ENCODE peak calls at places on chromosomes 16 and 17, in four cellular contexts. Z is AG04449, I is Peyer's patch, B is sigmoid colon. W is an unnamed sample.

GRCh38 chr16:79419148-79419547 is 181.4 kb downstream of the MAF start:
- DNase-seq in I (no peak), Z (no peak), B (no peak), W (no peak)

GRCh38 chr17:2108170-2108569 is 53.3 kb downstream of the HIC1 start:
- DNase-seq in Z (no peak), I (no peak), B (no peak), W (no peak)

GRCh38 chr17:20263595-20263994 is 203.7 kb downstream of the LGALS9B start:
- DNase-seq in B (no peak), Z (no peak), I (no peak), W (peak)

GRCh38 chr16:67873435-67874146 is 739 bp downstream of the EDC4 start:
- DNase-seq in Z (no peak), I (no peak), B (no peak), W (no peak)

GRCh38 chr17:64399071-64399766 is 8.6 kb upstream of the PECAM1 start:
- DNase-seq in I (peak), Z (no peak), B (peak), W (no peak)

GRCh38 chr16:6377956-6378355 is 954.7 kb upstream of the RBFOX1 start:
- DNase-seq in B (no peak), I (no peak), Z (no peak), W (no peak)

GRCh38 chr17:6421700-6422604 is 13.0 kb downstream of the AIPL1 start:
- DNase-seq in B (peak), I (peak), Z (no peak), W (no peak)

GRCh38 chr16:57619606-57620315 is 8.7 kb upstream of the ADGRG1 start:
- DNase-seq in B (peak), Z (no peak), I (peak), W (no peak)

GRCh38 chr17:76369804-76370203 is 14.6 kb upstream of the SPHK1 start:
- DNase-seq in I (no peak), B (no peak), Z (no peak), W (no peak)

GRCh38 chr16:47461598-47462266 is 601 bp downstream of the PHKB start:
- DNase-seq in Z (no peak), I (no peak), B (no peak), W (peak)

GRCh38 chr16:81494434-81494806 is 49.8 kb downstream of the CMIP start:
- DNase-seq in B (no peak), I (no peak), Z (no peak), W (no peak)

GRCh38 chr16:83797013-83797412 is 10.8 kb upstream of the HSBP1 start:
- DNase-seq in I (no peak), Z (no peak), B (no peak), W (no peak)

GRCh38 chr17:28242791-28243190 is 76.2 kb upstream of the TMEM97 start:
- DNase-seq in Z (no peak), B (no peak), I (no peak), W (no peak)

GRCh38 chr16:1174477-1175357 is 21.8 kb downstream of the CACNA1H start:
- DNase-seq in I (no peak), B (no peak), Z (no peak), W (no peak)

GRCh38 chr17:73901661-73902415 is 257.6 kb upstream of the SDK2 start:
- DNase-seq in Z (no peak), I (peak), B (no peak), W (no peak)

GRCh38 chr17:4332296-4332970 is 34.0 kb downstream of the UBE2G1 start:
- DNase-seq in I (no peak), B (no peak), Z (no peak), W (no peak)

GRCh38 chr17:32971171-32971570 is 20.5 kb upstream of the SPACA3 start:
- DNase-seq in B (no peak), Z (no peak), I (no peak), W (peak)

GRCh38 chr17:35865412-35866355 is 3.0 kb downstream of the HEATR9 start:
- DNase-seq in I (no peak), Z (no peak), B (no peak), W (no peak)

GRCh38 chr16:67163164-67163902 is 1.2 kb upstream of the HSF4 start:
- DNase-seq in I (peak), Z (no peak), B (peak), W (no peak)

GRCh38 chr16:79008036-79008868 is 592.3 kb downstream of the MAF start:
- DNase-seq in I (no peak), Z (no peak), B (no peak), W (no peak)

GRCh38 chr16:64343061-64343819 is 778.6 kb downstream of the CDH11 start:
- DNase-seq in Z (no peak), I (no peak), B (no peak), W (no peak)

GRCh38 chr17:67390646-67391480 is 13.8 kb downstream of the PITPNC1 start:
- DNase-seq in B (no peak), I (no peak), Z (peak), W (peak)

GRCh38 chr17:76273923-76274558 is 8.9 kb downstream of the UBALD2 start:
- DNase-seq in Z (no peak), I (no peak), B (no peak), W (no peak)

GRCh38 chr17:8126306-8127066 is 2.6 kb upstream of the HES7 start:
- DNase-seq in Z (no peak), B (no peak), I (no peak), W (no peak)

GRCh38 chr16:73544266-73544665 is 496.3 kb upstream of the ZFHX3 start:
- DNase-seq in B (no peak), Z (no peak), I (no peak), W (no peak)

GRCh38 chr16:88688013-88688778 is 1.9 kb upstream of the SNAI3 start:
- DNase-seq in I (peak), Z (no peak), B (no peak), W (no peak)

GRCh38 chr17:79789943-79790804 is 6.7 kb downstream of the CBX8 start:
- DNase-seq in B (no peak), Z (no peak), I (peak), W (no peak)

DNA sequence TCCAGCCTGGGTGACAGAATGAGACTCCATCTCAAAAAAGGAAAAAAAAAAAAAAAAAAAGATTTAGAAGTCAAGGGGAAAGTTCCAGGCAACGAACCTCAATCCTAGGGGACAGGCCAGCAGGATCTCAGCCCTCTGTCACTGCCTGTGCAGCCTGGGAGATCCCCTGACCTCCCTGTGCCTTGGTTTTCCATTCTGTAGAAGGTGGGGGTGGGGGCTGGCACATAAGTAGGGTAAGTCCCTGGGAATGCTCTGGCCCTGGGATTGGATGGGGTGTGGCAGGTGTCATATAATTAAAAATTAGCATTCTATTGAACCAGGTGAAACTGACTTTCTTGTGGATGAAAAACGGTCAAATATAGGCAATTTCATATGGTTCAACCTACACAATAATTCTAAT is 90.5 kb downstream of the C16orf78 start:
- DNase-seq in B (peak), I (no peak), Z (no peak), W (no peak)
- H3K4me3 ChIP-seq in B (no peak), I (no peak), Z (no peak), W (no peak)

GRCh38 chr16:15507299-15507958 is 73.0 kb downstream of the BMERB1 start:
- DNase-seq in Z (no peak), I (no peak), B (no peak), W (no peak)
- H3K4me3 ChIP-seq in Z (no peak), I (no peak), B (no peak), W (no peak)

DNA sequence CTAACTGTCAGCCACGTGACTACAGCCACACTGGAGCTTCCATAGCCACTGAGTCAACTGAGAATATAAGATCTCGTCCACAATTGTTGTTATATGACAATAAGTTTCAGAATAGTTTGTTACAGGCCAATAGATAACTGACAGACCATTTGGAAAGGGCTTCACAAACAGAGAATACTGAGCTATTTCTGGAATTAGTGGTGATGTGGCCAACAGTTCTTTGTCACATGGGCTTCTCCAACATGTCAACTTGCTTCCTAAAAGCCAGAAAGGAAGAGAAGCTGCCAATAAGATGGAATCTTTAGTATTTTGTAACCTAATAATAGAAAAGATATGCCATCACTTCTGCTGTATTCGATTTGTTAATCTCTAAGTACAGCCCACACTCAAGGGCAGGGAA is 1220.4 kb downstream of the CDH8 start:
- DNase-seq in I (no peak), B (no peak), Z (no peak), W (no peak)
- H3K4me3 ChIP-seq in I (no peak), B (no peak), Z (no peak), W (no peak)

GRCh38 chr16:65547799-65548446 is 426.1 kb upstream of the CDH11 start:
- DNase-seq in I (no peak), B (no peak), Z (peak), W (peak)
- H3K4me3 ChIP-seq in I (no peak), B (no peak), Z (peak), W (peak)

GRCh38 chr17:39634384-39634871 is 2.5 kb upstream of the STARD3 start:
- DNase-seq in I (no peak), B (no peak), Z (no peak), W (no peak)
- H3K4me3 ChIP-seq in I (no peak), B (no peak), Z (no peak), W (no peak)